ENCODE peak calls at places on chromosome 20, in six cellular contexts. J is fibroblast of the aortic adventitia; O is retina; B is effector memory CD8-positive, alpha-beta T cell; M is CD8-positive, alpha-beta T cell; L is DMS 273 treated with DMSO at 0.1 percent for 48 hours. E is an unnamed sample.

GRCh38 chr20:61042501-61043385 is 209.3 kb upstream of the CDH4 start:
- DNase-seq in B (no peak), J (no peak), M (no peak), O (no peak), L (no peak), E (no peak)

GRCh38 chr20:44702776-44703175 is 12.4 kb upstream of the CCN5 start:
- DNase-seq in B (no peak), J (peak; percentile 98), M (no peak), O (no peak), L (peak; percentile 53), E (no peak)

GRCh38 chr20:23692725-23693124 is 3.9 kb upstream of the CST4 start:
- DNase-seq in M (no peak), B (no peak), J (no peak), L (no peak), O (no peak), E (no peak)

GRCh38 chr20:50450961-50451752 is 59.0 kb upstream of the PTPN1 start:
- DNase-seq in M (peak; percentile 10), B (peak; percentile 28), O (peak; percentile 49), J (peak; percentile 32), L (no peak), E (no peak)

GRCh38 chr20:34948030-34948429 is 7.6 kb downstream of the GSS start:
- DNase-seq in B (no peak), M (no peak), J (peak; percentile 80), O (no peak), L (no peak), E (no peak)

GRCh38 chr20:50274570-50275430 is 84.2 kb downstream of the CEBPB start:
- DNase-seq in B (no peak), J (no peak), L (no peak), O (no peak), M (no peak), E (no peak)

GRCh38 chr20:63064745-63065711 is 58.3 kb upstream of the BHLHE23 start:
- DNase-seq in B (no peak), M (no peak), O (no peak), J (no peak), L (no peak), E (peak; percentile 2)

GRCh38 chr20:32870985-32871384 is 12.3 kb downstream of the EFCAB8 start:
- DNase-seq in J (no peak), B (no peak), O (no peak), M (no peak), L (no peak), E (no peak)

GRCh38 chr20:34574861-34575260 is 16.3 kb downstream of the MAP1LC3A start:
- DNase-seq in O (no peak), B (no peak), L (no peak), J (no peak), M (no peak), E (no peak)

GRCh38 chr20:4814696-4815252 is 93.1 kb downstream of the PRND start:
- DNase-seq in B (peak; percentile 79), O (no peak), M (no peak), L (no peak), J (no peak), E (peak; percentile 72)

GRCh38 chr20:63501818-63502670 is 3.2 kb upstream of the EEF1A2 start:
- DNase-seq in J (no peak), M (no peak), L (peak; percentile 34), B (no peak), O (peak; percentile 71), E (no peak)